ENCODE peak calls at places on chromosomes 16 and 17, in six cellular contexts. One of them, this sample, is unnamed.

GRCh38 chr17:5898406-5898805 is 171.8 kb upstream of the WSCD1 start:
- DNase-seq in spleen: no peak
- DNase-seq in adrenal gland: no peak
- DNase-seq in hypothalamus: no peak
- DNase-seq in CD8-positive, alpha-beta T cell: no peak
- DNase-seq in dermis microvascular lymphatic vessel endothelial cell: no peak
- DNase-seq in this sample: no peak

GRCh38 chr16:1152123-1152638 is 725 bp upstream of the CACNA1H start:
- DNase-seq in spleen: peak
- DNase-seq in adrenal gland: peak
- DNase-seq in hypothalamus: no peak
- DNase-seq in CD8-positive, alpha-beta T cell: peak
- DNase-seq in dermis microvascular lymphatic vessel endothelial cell: no peak
- DNase-seq in this sample: no peak

GRCh38 chr17:50316016-50316587 is 29.8 kb upstream of the XYLT2 start:
- DNase-seq in spleen: peak
- DNase-seq in adrenal gland: no peak
- DNase-seq in hypothalamus: no peak
- DNase-seq in CD8-positive, alpha-beta T cell: no peak
- DNase-seq in dermis microvascular lymphatic vessel endothelial cell: no peak
- DNase-seq in this sample: no peak

GRCh38 chr16:23552171-23552570 is 5.0 kb downstream of the EARS2 start:
- DNase-seq in spleen: peak
- DNase-seq in adrenal gland: no peak
- DNase-seq in hypothalamus: no peak
- DNase-seq in CD8-positive, alpha-beta T cell: no peak
- DNase-seq in dermis microvascular lymphatic vessel endothelial cell: no peak
- DNase-seq in this sample: no peak

GRCh38 chr16:1481906-1482835 is 6.6 kb downstream of the PTX4 start:
- DNase-seq in spleen: peak
- DNase-seq in adrenal gland: peak
- DNase-seq in hypothalamus: no peak
- DNase-seq in CD8-positive, alpha-beta T cell: no peak
- DNase-seq in dermis microvascular lymphatic vessel endothelial cell: no peak
- DNase-seq in this sample: peak

GRCh38 chr16:19861069-19861468 is 23.6 kb downstream of the GPRC5B start:
- DNase-seq in spleen: no peak
- DNase-seq in adrenal gland: no peak
- DNase-seq in hypothalamus: no peak
- DNase-seq in CD8-positive, alpha-beta T cell: no peak
- DNase-seq in dermis microvascular lymphatic vessel endothelial cell: no peak
- DNase-seq in this sample: no peak

GRCh38 chr16:69131167-69131748 is 1.1 kb downstream of the CHTF8 start:
- DNase-seq in spleen: peak
- DNase-seq in adrenal gland: no peak
- DNase-seq in hypothalamus: no peak
- DNase-seq in CD8-positive, alpha-beta T cell: no peak
- DNase-seq in dermis microvascular lymphatic vessel endothelial cell: no peak
- DNase-seq in this sample: peak

GRCh38 chr17:82100502-82101298 is 2.7 kb upstream of the FASN start:
- DNase-seq in spleen: no peak
- DNase-seq in adrenal gland: no peak
- DNase-seq in hypothalamus: no peak
- DNase-seq in CD8-positive, alpha-beta T cell: no peak
- DNase-seq in dermis microvascular lymphatic vessel endothelial cell: no peak
- DNase-seq in this sample: no peak

GRCh38 chr17:81513669-81514484 is 1.3 kb upstream of the ACTG1 start:
- DNase-seq in spleen: peak
- DNase-seq in adrenal gland: peak
- DNase-seq in hypothalamus: no peak
- DNase-seq in CD8-positive, alpha-beta T cell: peak
- DNase-seq in dermis microvascular lymphatic vessel endothelial cell: no peak
- DNase-seq in this sample: peak

GRCh38 chr17:49012893-49013255 is 15.7 kb downstream of the IGF2BP1 start:
- DNase-seq in spleen: no peak
- DNase-seq in adrenal gland: no peak
- DNase-seq in hypothalamus: no peak
- DNase-seq in CD8-positive, alpha-beta T cell: no peak
- DNase-seq in dermis microvascular lymphatic vessel endothelial cell: no peak
- DNase-seq in this sample: no peak

GRCh38 chr17:80818871-80819270 is 172.8 kb upstream of the CHMP6 start:
- DNase-seq in spleen: peak
- DNase-seq in adrenal gland: no peak
- DNase-seq in hypothalamus: no peak
- DNase-seq in CD8-positive, alpha-beta T cell: no peak
- DNase-seq in dermis microvascular lymphatic vessel endothelial cell: no peak
- DNase-seq in this sample: no peak

GRCh38 chr16:20879175-20880053 is 20.7 kb downstream of the DCUN1D3 start:
- DNase-seq in spleen: no peak
- DNase-seq in adrenal gland: no peak
- DNase-seq in hypothalamus: no peak
- DNase-seq in CD8-positive, alpha-beta T cell: no peak
- DNase-seq in dermis microvascular lymphatic vessel endothelial cell: no peak
- DNase-seq in this sample: peak

GRCh38 chr17:48723555-48724239 is 712 bp downstream of the PRAC2 start:
- DNase-seq in spleen: no peak
- DNase-seq in adrenal gland: no peak
- DNase-seq in hypothalamus: no peak
- DNase-seq in CD8-positive, alpha-beta T cell: no peak
- DNase-seq in dermis microvascular lymphatic vessel endothelial cell: no peak
- DNase-seq in this sample: peak

GRCh38 chr16:57800213-57801097 is 1.8 kb downstream of the KIFC3 start:
- DNase-seq in spleen: no peak
- DNase-seq in adrenal gland: no peak
- DNase-seq in hypothalamus: no peak
- DNase-seq in CD8-positive, alpha-beta T cell: no peak
- DNase-seq in dermis microvascular lymphatic vessel endothelial cell: no peak
- DNase-seq in this sample: no peak

GRCh38 chr16:30122621-30123160 is 329 bp downstream of the MAPK3 start:
- DNase-seq in spleen: no peak
- DNase-seq in adrenal gland: peak
- DNase-seq in hypothalamus: no peak
- DNase-seq in CD8-positive, alpha-beta T cell: peak
- DNase-seq in dermis microvascular lymphatic vessel endothelial cell: no peak
- DNase-seq in this sample: no peak

GRCh38 chr17:60901222-60901621 is 223.6 kb downstream of the BCAS3 start:
- DNase-seq in spleen: no peak
- DNase-seq in adrenal gland: no peak
- DNase-seq in hypothalamus: no peak
- DNase-seq in CD8-positive, alpha-beta T cell: no peak
- DNase-seq in dermis microvascular lymphatic vessel endothelial cell: no peak
- DNase-seq in this sample: peak

This sample was measured in EL.